ENCODE peak calls at places on chromosome 15, in seven cellular contexts. One of them, this sample, is unnamed.

GRCh38 chr15:59622289-59622688 is 10.7 kb downstream of the GCNT3 start:
- DNase-seq in HCT116: peak
- DNase-seq in GM12878: no peak
- DNase-seq in K562: peak
- DNase-seq in HepG2: peak
- DNase-seq in SK-N-SH: peak
- DNase-seq in H1: peak
- DNase-seq in this sample: no peak

GRCh38 chr15:101255615-101256350 is 3.9 kb upstream of the CHSY1 start:
- DNase-seq in HCT116: no peak
- DNase-seq in GM12878: no peak
- DNase-seq in K562: peak
- DNase-seq in HepG2: peak
- DNase-seq in SK-N-SH: no peak
- DNase-seq in H1: no peak
- DNase-seq in this sample: no peak

GRCh38 chr15:82810863-82811421 is 1.5 kb downstream of the WHAMM start:
- DNase-seq in HCT116: no peak
- DNase-seq in GM12878: peak
- DNase-seq in K562: no peak
- DNase-seq in HepG2: no peak
- DNase-seq in SK-N-SH: no peak
- DNase-seq in H1: no peak
- DNase-seq in this sample: no peak

GRCh38 chr15:38401101-38401500 is 52.8 kb upstream of the FAM98B start:
- DNase-seq in HCT116: no peak
- DNase-seq in GM12878: no peak
- DNase-seq in K562: no peak
- DNase-seq in HepG2: no peak
- DNase-seq in SK-N-SH: no peak
- DNase-seq in H1: no peak
- DNase-seq in this sample: no peak

GRCh38 chr15:92797168-92798052 is 102.7 kb upstream of the CHD2 start:
- DNase-seq in HCT116: peak
- DNase-seq in GM12878: peak
- DNase-seq in K562: peak
- DNase-seq in HepG2: peak
- DNase-seq in SK-N-SH: peak
- DNase-seq in H1: no peak
- DNase-seq in this sample: no peak

GRCh38 chr15:52106641-52107040 is 5.9 kb downstream of the BCL2L10 start:
- DNase-seq in HCT116: no peak
- DNase-seq in GM12878: no peak
- DNase-seq in K562: no peak
- DNase-seq in HepG2: no peak
- DNase-seq in SK-N-SH: no peak
- DNase-seq in H1: no peak
- DNase-seq in this sample: no peak

GRCh38 chr15:65189102-65189740 is 4.1 kb upstream of the CLPX start:
- DNase-seq in HCT116: peak
- DNase-seq in GM12878: no peak
- DNase-seq in K562: peak
- DNase-seq in HepG2: peak
- DNase-seq in SK-N-SH: peak
- DNase-seq in H1: peak
- DNase-seq in this sample: peak

GRCh38 chr15:33328105-33328504 is 17.3 kb downstream of the RYR3 start:
- DNase-seq in HCT116: no peak
- DNase-seq in GM12878: no peak
- DNase-seq in K562: no peak
- DNase-seq in HepG2: no peak
- DNase-seq in SK-N-SH: no peak
- DNase-seq in H1: no peak
- DNase-seq in this sample: no peak

GRCh38 chr15:25847066-25847465 is 16.1 kb downstream of the ATP10A start:
- DNase-seq in HCT116: no peak
- DNase-seq in GM12878: no peak
- DNase-seq in K562: no peak
- DNase-seq in HepG2: no peak
- DNase-seq in SK-N-SH: no peak
- DNase-seq in H1: no peak
- DNase-seq in this sample: no peak

GRCh38 chr15:95024388-95024787 is 793.0 kb downstream of the MCTP2 start:
- DNase-seq in HCT116: peak
- DNase-seq in GM12878: no peak
- DNase-seq in K562: peak
- DNase-seq in HepG2: no peak
- DNase-seq in SK-N-SH: no peak
- DNase-seq in H1: no peak
- DNase-seq in this sample: no peak

GRCh38 chr15:63763476-63764123 is 70.1 kb downstream of the HERC1 start:
- DNase-seq in HCT116: no peak
- DNase-seq in GM12878: peak
- DNase-seq in K562: no peak
- DNase-seq in HepG2: no peak
- DNase-seq in SK-N-SH: no peak
- DNase-seq in H1: no peak
- DNase-seq in this sample: no peak

GRCh38 chr15:20355256-20355868 is 186.2 kb downstream of the GOLGA6L6 start:
- DNase-seq in HCT116: no peak
- DNase-seq in GM12878: no peak
- DNase-seq in K562: peak
- DNase-seq in HepG2: no peak
- DNase-seq in SK-N-SH: no peak
- DNase-seq in H1: no peak
- DNase-seq in this sample: no peak

GRCh38 chr15:56929389-56929788 is 10.9 kb downstream of the TCF12 start:
- DNase-seq in HCT116: no peak
- DNase-seq in GM12878: no peak
- DNase-seq in K562: peak
- DNase-seq in HepG2: no peak
- DNase-seq in SK-N-SH: no peak
- DNase-seq in H1: no peak
- DNase-seq in this sample: no peak

GRCh38 chr15:50390549-50391264 is 33.5 kb upstream of the USP8 start:
- DNase-seq in HCT116: no peak
- DNase-seq in GM12878: peak
- DNase-seq in K562: no peak
- DNase-seq in HepG2: no peak
- DNase-seq in SK-N-SH: no peak
- DNase-seq in H1: no peak
- DNase-seq in this sample: no peak

GRCh38 chr15:35880896-35881295 is 334.9 kb upstream of the DPH6 start:
- DNase-seq in HCT116: no peak
- DNase-seq in GM12878: no peak
- DNase-seq in K562: no peak
- DNase-seq in HepG2: no peak
- DNase-seq in SK-N-SH: no peak
- DNase-seq in H1: no peak
- DNase-seq in this sample: no peak

GRCh38 chr15:75790631-75791336 is 52.5 kb upstream of the UBE2Q2 start:
- DNase-seq in HCT116: no peak
- DNase-seq in GM12878: no peak
- DNase-seq in K562: no peak
- DNase-seq in HepG2: no peak
- DNase-seq in SK-N-SH: no peak
- DNase-seq in H1: no peak
- DNase-seq in this sample: no peak

GRCh38 chr15:56341201-56341600 is 24.0 kb upstream of the TEX9 start:
- DNase-seq in HCT116: no peak
- DNase-seq in GM12878: no peak
- DNase-seq in K562: no peak
- DNase-seq in HepG2: no peak
- DNase-seq in SK-N-SH: no peak
- DNase-seq in H1: no peak
- DNase-seq in this sample: no peak

GRCh38 chr15:45276851-45277250 is 24.8 kb downstream of the SLC28A2 start:
- DNase-seq in HCT116: no peak
- DNase-seq in GM12878: peak
- DNase-seq in K562: peak
- DNase-seq in HepG2: peak
- DNase-seq in SK-N-SH: peak
- DNase-seq in H1: no peak
- DNase-seq in this sample: peak

GRCh38 chr15:48059786-48060185 is 61.0 kb upstream of the SLC24A5 start:
- DNase-seq in HCT116: no peak
- DNase-seq in GM12878: no peak
- DNase-seq in K562: no peak
- DNase-seq in HepG2: no peak
- DNase-seq in SK-N-SH: no peak
- DNase-seq in H1: no peak
- DNase-seq in this sample: no peak

GRCh38 chr15:60993008-60993407 is 236.1 kb downstream of the RORA start:
- DNase-seq in HCT116: no peak
- DNase-seq in GM12878: no peak
- DNase-seq in K562: no peak
- DNase-seq in HepG2: no peak
- DNase-seq in SK-N-SH: no peak
- DNase-seq in H1: no peak
- DNase-seq in this sample: no peak

GRCh38 chr15:92949604-92950249 is 49.6 kb downstream of the CHD2 start:
- DNase-seq in HCT116: no peak
- DNase-seq in GM12878: no peak
- DNase-seq in K562: no peak
- DNase-seq in HepG2: peak
- DNase-seq in SK-N-SH: no peak
- DNase-seq in H1: no peak
- DNase-seq in this sample: no peak

GRCh38 chr15:65303687-65304392 is 637 bp upstream of the RNU5B-1 start:
- DNase-seq in HCT116: peak
- DNase-seq in GM12878: no peak
- DNase-seq in K562: no peak
- DNase-seq in HepG2: peak
- DNase-seq in SK-N-SH: peak
- DNase-seq in H1: no peak
- DNase-seq in this sample: no peak

GRCh38 chr15:90425726-90426346 is 37.8 kb downstream of the IQGAP1 start:
- DNase-seq in HCT116: no peak
- DNase-seq in GM12878: no peak
- DNase-seq in K562: no peak
- DNase-seq in HepG2: no peak
- DNase-seq in SK-N-SH: no peak
- DNase-seq in H1: no peak
- DNase-seq in this sample: no peak

GRCh38 chr15:78044407-78045155 is 32.9 kb downstream of the TBC1D2B start:
- DNase-seq in HCT116: no peak
- DNase-seq in GM12878: no peak
- DNase-seq in K562: no peak
- DNase-seq in HepG2: no peak
- DNase-seq in SK-N-SH: no peak
- DNase-seq in H1: no peak
- DNase-seq in this sample: no peak

GRCh38 chr15:68484696-68485400 is 52.9 kb upstream of the ITGA11 start:
- DNase-seq in HCT116: no peak
- DNase-seq in GM12878: no peak
- DNase-seq in K562: no peak
- DNase-seq in HepG2: no peak
- DNase-seq in SK-N-SH: no peak
- DNase-seq in H1: no peak
- DNase-seq in this sample: no peak

GRCh38 chr15:45132844-45133560 is 3.2 kb downstream of the DUOX1 start:
- DNase-seq in HCT116: no peak
- DNase-seq in GM12878: no peak
- DNase-seq in K562: no peak
- DNase-seq in HepG2: no peak
- DNase-seq in SK-N-SH: peak
- DNase-seq in H1: no peak
- DNase-seq in this sample: no peak

DNA sequence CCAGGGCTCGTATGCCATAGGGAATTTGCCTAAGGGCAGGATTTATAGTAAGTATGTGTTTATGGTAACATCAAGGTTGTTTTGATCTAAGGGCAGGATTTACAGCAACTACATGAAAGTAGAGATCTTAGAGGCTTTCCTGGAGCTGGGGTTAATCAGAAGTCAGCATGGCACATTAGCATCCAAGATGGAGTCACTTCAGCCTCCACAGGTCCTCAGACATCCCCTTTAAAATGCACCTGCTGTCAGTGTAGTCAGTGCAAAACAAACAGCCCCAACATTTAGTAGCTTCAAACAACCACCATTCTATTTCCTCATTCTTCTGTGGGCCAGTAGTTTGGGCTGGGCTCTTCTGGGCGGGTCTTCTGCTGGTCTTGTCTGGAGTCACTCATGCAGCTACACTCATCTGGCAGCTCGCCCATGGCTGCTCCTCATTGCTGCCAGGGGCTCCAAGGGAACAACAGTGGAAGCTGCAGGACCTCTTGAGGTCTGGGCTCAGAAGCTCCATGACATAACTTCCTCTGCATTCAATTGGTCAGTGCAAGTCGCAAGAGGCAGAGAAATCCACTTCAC is 99.9 kb downstream of the TLE3 start:
- DNase-seq in HCT116: peak
- DNase-seq in GM12878: no peak
- DNase-seq in K562: no peak
- DNase-seq in HepG2: no peak
- DNase-seq in SK-N-SH: no peak
- DNase-seq in H1: no peak
- DNase-seq in this sample: peak
- TF ChIP-seq JUND in HCT116: no peak
- TF ChIP-seq JUND in GM12878: no peak
- TF ChIP-seq JUND in K562: no peak
- TF ChIP-seq JUND in HepG2: no peak
- TF ChIP-seq JUND in SK-N-SH: no peak
- TF ChIP-seq JUND in H1: no peak
- TF ChIP-seq JUND in this sample: no peak

GRCh38 chr15:71532994-71533393 is 277.4 kb upstream of the NR2E3 start:
- DNase-seq in HCT116: peak
- DNase-seq in GM12878: no peak
- DNase-seq in K562: peak
- DNase-seq in HepG2: peak
- DNase-seq in SK-N-SH: peak
- DNase-seq in H1: no peak
- DNase-seq in this sample: peak
- TF ChIP-seq JUND in HCT116: no peak
- TF ChIP-seq JUND in GM12878: no peak
- TF ChIP-seq JUND in K562: no peak
- TF ChIP-seq JUND in HepG2: no peak
- TF ChIP-seq JUND in SK-N-SH: no peak
- TF ChIP-seq JUND in H1: no peak
- TF ChIP-seq JUND in this sample: no peak

DNA sequence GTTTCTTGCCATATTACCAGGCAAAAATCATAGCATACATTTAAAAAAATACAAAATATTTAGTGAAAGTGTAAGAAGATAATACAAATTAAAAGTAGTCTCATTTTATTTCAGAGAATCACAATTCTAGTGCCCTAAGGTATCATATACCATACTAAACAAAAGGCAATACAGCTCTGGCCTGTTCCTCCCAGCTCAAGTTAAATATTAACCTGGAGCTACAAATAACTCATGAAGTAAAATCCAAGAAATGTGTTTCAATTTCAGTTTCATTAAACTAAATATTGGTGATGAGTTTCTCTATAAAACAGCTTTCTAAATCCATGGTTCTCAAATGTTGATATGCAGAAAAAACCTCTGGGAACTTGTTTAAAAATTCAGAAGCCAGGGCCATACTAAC is 67.7 kb downstream of the INO80 start:
- DNase-seq in HCT116: no peak
- DNase-seq in GM12878: no peak
- DNase-seq in K562: no peak
- DNase-seq in HepG2: peak
- DNase-seq in SK-N-SH: no peak
- DNase-seq in H1: no peak
- DNase-seq in this sample: no peak
- TF ChIP-seq JUND in HCT116: no peak
- TF ChIP-seq JUND in GM12878: no peak
- TF ChIP-seq JUND in K562: no peak
- TF ChIP-seq JUND in HepG2: no peak
- TF ChIP-seq JUND in SK-N-SH: no peak
- TF ChIP-seq JUND in H1: no peak
- TF ChIP-seq JUND in this sample: no peak

GRCh38 chr15:100049936-100050876 is 291.6 kb downstream of the ADAMTS17 start:
- DNase-seq in HCT116: no peak
- DNase-seq in GM12878: no peak
- DNase-seq in K562: no peak
- DNase-seq in HepG2: no peak
- DNase-seq in SK-N-SH: no peak
- DNase-seq in H1: no peak
- DNase-seq in this sample: no peak
- TF ChIP-seq JUND in HCT116: no peak
- TF ChIP-seq JUND in GM12878: no peak
- TF ChIP-seq JUND in K562: no peak
- TF ChIP-seq JUND in HepG2: no peak
- TF ChIP-seq JUND in SK-N-SH: no peak
- TF ChIP-seq JUND in H1: no peak
- TF ChIP-seq JUND in this sample: no peak